ENCODE peak calls at places on chromosome 1, in four cellular contexts. Z is WTC11, Q is K562, H is A549. T is an unnamed sample.

GRCh38 chr1:41611068-41611931 is 126.8 kb upstream of the EDN2 start:
- DNase-seq in Z (no peak), Q (no peak), H (no peak), T (no peak)

GRCh38 chr1:89425056-89425455 is 61.2 kb downstream of the GBP6 start:
- DNase-seq in H (no peak), Q (no peak), Z (no peak), T (no peak)

GRCh38 chr1:201531551-201532425 is 7.1 kb upstream of the NAV1 start:
- DNase-seq in Q (no peak), Z (no peak), H (no peak), T (no peak)

GRCh38 chr1:32273389-32274208 is 18.3 kb upstream of the HDAC1 start:
- DNase-seq in Z (peak; percentile 79), Q (peak; percentile 69), H (no peak), T (peak; percentile 63)

GRCh38 chr1:234598974-234599616 is 10.9 kb downstream of the IRF2BP2 start:
- DNase-seq in Z (no peak), Q (no peak), H (no peak), T (no peak)

GRCh38 chr1:2952992-2953391 is 68.3 kb upstream of the ACTRT2 start:
- DNase-seq in Q (no peak), Z (no peak), H (no peak), T (no peak)

GRCh38 chr1:7614576-7615074 is 156.5 kb upstream of the VAMP3 start:
- DNase-seq in Z (no peak), Q (no peak), H (no peak), T (no peak)

GRCh38 chr1:247297263-247298123 is 34.2 kb downstream of the ZNF496 start:
- DNase-seq in Q (no peak), Z (no peak), H (no peak), T (no peak)

DNA sequence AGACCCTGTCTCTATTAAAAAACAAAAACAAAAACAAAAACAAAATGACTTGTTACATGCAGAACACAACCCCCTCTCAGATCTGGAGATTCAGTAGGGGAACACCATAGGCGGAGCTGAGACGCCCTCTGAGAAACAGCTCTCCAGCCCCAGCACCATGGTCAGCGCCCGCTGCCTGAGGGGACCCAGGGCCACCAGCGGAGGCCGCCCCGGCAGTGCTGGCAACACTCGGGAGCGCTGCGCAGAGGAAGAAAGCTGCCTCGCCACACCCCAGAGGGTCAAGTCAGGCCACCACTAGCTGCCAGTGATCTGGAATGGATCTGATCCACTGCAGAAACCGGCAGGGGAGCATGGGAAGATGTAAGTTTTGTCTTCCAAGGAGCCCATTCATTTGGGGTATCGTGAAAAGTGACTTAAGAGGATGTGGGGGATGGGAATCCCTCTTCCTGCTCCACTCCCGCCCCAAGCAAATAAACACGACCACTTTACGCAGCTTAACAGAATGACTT is 3.1 kb downstream of the ACTA1 start:
- DNase-seq in Z (peak; percentile 89), H (no peak), Q (peak; percentile 72), T (no peak)
- TF ChIP-seq NR3C1 in Z (no peak), H (no peak), Q (no peak), T (no peak)

GRCh38 chr1:153375511-153375910 is at the start of gene S100A12:
- DNase-seq in H (no peak), Z (no peak), Q (no peak), T (no peak)
- TF ChIP-seq JUN in H (no peak), Z (no peak), Q (no peak), T (no peak)

DNA sequence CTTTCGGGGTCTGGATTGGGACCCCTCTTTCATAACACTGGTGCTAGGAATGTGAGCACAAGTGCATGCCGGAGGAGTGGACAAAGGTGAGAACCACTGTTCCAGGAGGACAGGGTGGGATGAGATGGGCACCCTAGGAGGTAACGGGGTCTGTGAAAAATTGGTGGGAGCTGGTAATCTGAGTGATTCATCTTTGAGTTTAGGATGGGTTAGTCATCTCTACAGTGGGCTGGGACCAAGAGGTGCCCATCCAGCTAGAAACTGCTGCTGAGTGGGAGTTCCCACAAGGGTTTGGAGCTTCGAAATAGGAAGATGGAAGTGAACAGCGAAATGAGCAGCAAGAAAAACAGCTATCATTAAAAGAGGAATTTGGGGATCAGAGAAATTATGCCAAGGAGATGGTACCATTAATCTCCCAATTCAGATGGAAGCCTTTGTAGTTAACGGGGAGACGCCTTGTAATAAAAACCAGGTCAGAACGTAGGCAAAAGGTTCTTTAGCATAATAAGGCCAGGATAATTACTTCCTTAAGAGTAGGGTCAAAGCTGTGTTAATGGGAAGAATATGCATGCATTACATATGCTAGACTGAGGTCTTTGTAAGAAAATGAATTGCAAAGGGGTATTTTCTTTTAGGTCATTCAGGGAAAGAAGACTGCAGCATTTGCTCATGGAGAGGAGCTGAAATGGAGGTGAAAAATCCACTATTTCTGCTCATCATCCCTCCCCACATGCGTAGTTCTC is 55.5 kb downstream of the OLFML3 start:
- DNase-seq in Q (no peak), Z (no peak), H (no peak), T (no peak)
- TF ChIP-seq NR3C1 in Q (no peak), Z (no peak), H (no peak), T (no peak)

GRCh38 chr1:92820024-92820423 is 11.8 kb upstream of the RPL5 start:
- DNase-seq in Q (peak; percentile 31), Z (no peak), H (no peak), T (no peak)
- TF ChIP-seq JUN in Q (no peak), Z (no peak), H (no peak), T (no peak)

GRCh38 chr1:1915911-1916835 is 1.1 kb downstream of the CALML6 start:
- DNase-seq in Q (no peak), Z (no peak), H (no peak), T (no peak)
- TF ChIP-seq NR3C1 in Q (no peak), Z (no peak), H (no peak), T (no peak)

GRCh38 chr1:222420621-222421020 is 127.3 kb downstream of the HHIPL2 start:
- DNase-seq in Z (no peak), H (no peak), Q (no peak), T (no peak)
- TF ChIP-seq JUN in Z (no peak), H (no peak), Q (no peak), T (no peak)

GRCh38 chr1:163063131-163064059 is 5.8 kb upstream of the RGS4 start:
- DNase-seq in H (no peak), Z (no peak), Q (no peak), T (no peak)
- TF ChIP-seq NR3C1 in H (no peak), Z (no peak), Q (no peak), T (no peak)